ENCODE peak calls at places on chromosomes 1 and 21, in nine cellular contexts. One of them, this sample, is unnamed.

GRCh38 chr1:51575406-51576084 is 41.3 kb upstream of the OSBPL9 start:
- DNase-seq in hippocampal formation: no peak
- DNase-seq in CD4-positive, alpha-beta memory T cell: no peak
- DNase-seq in GM03348: no peak
- DNase-seq in GF-D8: peak
- DNase-seq in M059J: peak
- DNase-seq in activated naive CD4-positive, alpha-beta T cell treated with anti-CD3 and anti-CD28 coated beads, Interleukin-2, amount 50 U/mL, for 16 hours: no peak
- DNase-seq in HuH-7: no peak
- DNase-seq in ELR: peak
- DNase-seq in this sample: peak

GRCh38 chr21:39108291-39109162 is 74.7 kb downstream of the PSMG1 start:
- DNase-seq in hippocampal formation: no peak
- DNase-seq in CD4-positive, alpha-beta memory T cell: no peak
- DNase-seq in GM03348: no peak
- DNase-seq in GF-D8: no peak
- DNase-seq in M059J: no peak
- DNase-seq in activated naive CD4-positive, alpha-beta T cell treated with anti-CD3 and anti-CD28 coated beads, Interleukin-2, amount 50 U/mL, for 16 hours: no peak
- DNase-seq in HuH-7: no peak
- DNase-seq in ELR: no peak
- DNase-seq in this sample: no peak

GRCh38 chr1:202304370-202304769 is 37.4 kb downstream of the UBE2T start:
- DNase-seq in hippocampal formation: no peak
- DNase-seq in CD4-positive, alpha-beta memory T cell: no peak
- DNase-seq in GM03348: no peak
- DNase-seq in GF-D8: no peak
- DNase-seq in M059J: no peak
- DNase-seq in activated naive CD4-positive, alpha-beta T cell treated with anti-CD3 and anti-CD28 coated beads, Interleukin-2, amount 50 U/mL, for 16 hours: no peak
- DNase-seq in HuH-7: no peak
- DNase-seq in ELR: no peak
- DNase-seq in this sample: no peak

GRCh38 chr1:190226006-190226405 is 251.7 kb downstream of the BRINP3 start:
- DNase-seq in hippocampal formation: no peak
- DNase-seq in CD4-positive, alpha-beta memory T cell: no peak
- DNase-seq in GM03348: no peak
- DNase-seq in GF-D8: no peak
- DNase-seq in M059J: no peak
- DNase-seq in activated naive CD4-positive, alpha-beta T cell treated with anti-CD3 and anti-CD28 coated beads, Interleukin-2, amount 50 U/mL, for 16 hours: no peak
- DNase-seq in HuH-7: no peak
- DNase-seq in ELR: no peak
- DNase-seq in this sample: no peak

GRCh38 chr1:39214021-39214713 is 9.7 kb downstream of the MACF1 start:
- DNase-seq in hippocampal formation: peak
- DNase-seq in CD4-positive, alpha-beta memory T cell: no peak
- DNase-seq in GM03348: peak
- DNase-seq in GF-D8: no peak
- DNase-seq in M059J: no peak
- DNase-seq in activated naive CD4-positive, alpha-beta T cell treated with anti-CD3 and anti-CD28 coated beads, Interleukin-2, amount 50 U/mL, for 16 hours: no peak
- DNase-seq in HuH-7: peak
- DNase-seq in ELR: no peak
- DNase-seq in this sample: no peak

GRCh38 chr1:48859429-48859828 is 82.7 kb upstream of the BEND5 start:
- DNase-seq in hippocampal formation: no peak
- DNase-seq in CD4-positive, alpha-beta memory T cell: no peak
- DNase-seq in GM03348: no peak
- DNase-seq in GF-D8: no peak
- DNase-seq in M059J: peak
- DNase-seq in activated naive CD4-positive, alpha-beta T cell treated with anti-CD3 and anti-CD28 coated beads, Interleukin-2, amount 50 U/mL, for 16 hours: no peak
- DNase-seq in HuH-7: no peak
- DNase-seq in ELR: no peak
- DNase-seq in this sample: no peak

GRCh38 chr1:41152622-41153044 is 89.5 kb downstream of the SCMH1 start:
- DNase-seq in hippocampal formation: no peak
- DNase-seq in CD4-positive, alpha-beta memory T cell: no peak
- DNase-seq in GM03348: peak
- DNase-seq in GF-D8: no peak
- DNase-seq in M059J: peak
- DNase-seq in activated naive CD4-positive, alpha-beta T cell treated with anti-CD3 and anti-CD28 coated beads, Interleukin-2, amount 50 U/mL, for 16 hours: no peak
- DNase-seq in HuH-7: no peak
- DNase-seq in ELR: peak
- DNase-seq in this sample: no peak

GRCh38 chr21:14273736-14274538 is 58.0 kb downstream of the RBM11 start:
- DNase-seq in hippocampal formation: no peak
- DNase-seq in CD4-positive, alpha-beta memory T cell: no peak
- DNase-seq in GM03348: no peak
- DNase-seq in GF-D8: no peak
- DNase-seq in M059J: no peak
- DNase-seq in activated naive CD4-positive, alpha-beta T cell treated with anti-CD3 and anti-CD28 coated beads, Interleukin-2, amount 50 U/mL, for 16 hours: no peak
- DNase-seq in HuH-7: no peak
- DNase-seq in ELR: no peak
- DNase-seq in this sample: no peak

GRCh38 chr1:231019711-231020110 is 20.3 kb downstream of the FAM89A start:
- DNase-seq in hippocampal formation: no peak
- DNase-seq in CD4-positive, alpha-beta memory T cell: no peak
- DNase-seq in GM03348: no peak
- DNase-seq in GF-D8: no peak
- DNase-seq in M059J: no peak
- DNase-seq in activated naive CD4-positive, alpha-beta T cell treated with anti-CD3 and anti-CD28 coated beads, Interleukin-2, amount 50 U/mL, for 16 hours: no peak
- DNase-seq in HuH-7: no peak
- DNase-seq in ELR: no peak
- DNase-seq in this sample: no peak

GRCh38 chr1:108962681-108963051 is 618 bp downstream of the CLCC1 start:
- DNase-seq in hippocampal formation: no peak
- DNase-seq in CD4-positive, alpha-beta memory T cell: no peak
- DNase-seq in GM03348: no peak
- DNase-seq in GF-D8: no peak
- DNase-seq in M059J: no peak
- DNase-seq in activated naive CD4-positive, alpha-beta T cell treated with anti-CD3 and anti-CD28 coated beads, Interleukin-2, amount 50 U/mL, for 16 hours: peak
- DNase-seq in HuH-7: no peak
- DNase-seq in ELR: no peak
- DNase-seq in this sample: no peak

GRCh38 chr1:183702813-183703198 is 49.7 kb upstream of the APOBEC4 start:
- DNase-seq in hippocampal formation: no peak
- DNase-seq in CD4-positive, alpha-beta memory T cell: no peak
- DNase-seq in GM03348: no peak
- DNase-seq in GF-D8: no peak
- DNase-seq in M059J: no peak
- DNase-seq in activated naive CD4-positive, alpha-beta T cell treated with anti-CD3 and anti-CD28 coated beads, Interleukin-2, amount 50 U/mL, for 16 hours: no peak
- DNase-seq in HuH-7: no peak
- DNase-seq in ELR: no peak
- DNase-seq in this sample: no peak

GRCh38 chr21:34908424-34909055 is 140.6 kb downstream of the RUNX1 start:
- DNase-seq in hippocampal formation: no peak
- DNase-seq in CD4-positive, alpha-beta memory T cell: no peak
- DNase-seq in GM03348: peak
- DNase-seq in GF-D8: peak
- DNase-seq in M059J: no peak
- DNase-seq in activated naive CD4-positive, alpha-beta T cell treated with anti-CD3 and anti-CD28 coated beads, Interleukin-2, amount 50 U/mL, for 16 hours: no peak
- DNase-seq in HuH-7: peak
- DNase-seq in ELR: no peak
- DNase-seq in this sample: peak

GRCh38 chr1:37561794-37562132 is 5.0 kb downstream of the DNALI1 start:
- DNase-seq in hippocampal formation: no peak
- DNase-seq in CD4-positive, alpha-beta memory T cell: peak
- DNase-seq in GM03348: peak
- DNase-seq in GF-D8: no peak
- DNase-seq in M059J: no peak
- DNase-seq in activated naive CD4-positive, alpha-beta T cell treated with anti-CD3 and anti-CD28 coated beads, Interleukin-2, amount 50 U/mL, for 16 hours: peak
- DNase-seq in HuH-7: peak
- DNase-seq in ELR: peak
- DNase-seq in this sample: no peak

GRCh38 chr1:179175011-179175934 is 54.2 kb downstream of the ABL2 start:
- DNase-seq in hippocampal formation: peak
- DNase-seq in CD4-positive, alpha-beta memory T cell: no peak
- DNase-seq in GM03348: peak
- DNase-seq in GF-D8: peak
- DNase-seq in M059J: peak
- DNase-seq in activated naive CD4-positive, alpha-beta T cell treated with anti-CD3 and anti-CD28 coated beads, Interleukin-2, amount 50 U/mL, for 16 hours: no peak
- DNase-seq in HuH-7: no peak
- DNase-seq in ELR: peak
- DNase-seq in this sample: no peak